ENCODE peak calls at places on chromosome 9, in four cellular contexts. K is progenitor cell of endocrine pancreas, B is globus pallidus, Z is AG09319. Y is an unnamed sample.

GRCh38 chr9:121472361-121472910 is 27.2 kb downstream of the GGTA1 start:
- DNase-seq in Z (no peak), K (no peak), B (no peak), Y (no peak)

GRCh38 chr9:3087697-3088096 is 243.8 kb upstream of the PUM3 start:
- DNase-seq in Z (no peak), K (no peak), B (no peak), Y (no peak)

GRCh38 chr9:2599896-2600295 is 21.7 kb upstream of the VLDLR start:
- DNase-seq in Z (no peak), B (no peak), K (no peak), Y (no peak)

GRCh38 chr9:110427497-110428104 is 89.9 kb upstream of the TXNDC8 start:
- DNase-seq in B (peak; percentile 42), Z (no peak), K (no peak), Y (no peak)

GRCh38 chr9:130908878-130909356 is 12.3 kb upstream of the QRFP start:
- DNase-seq in K (no peak), Z (no peak), B (no peak), Y (no peak)

GRCh38 chr9:4030751-4031150 is 269.1 kb downstream of the GLIS3 start:
- DNase-seq in B (no peak), K (no peak), Z (no peak), Y (no peak)

GRCh38 chr9:89648247-89649000 is 43.6 kb downstream of the GADD45G start:
- DNase-seq in Z (no peak), B (no peak), K (no peak), Y (no peak)

GRCh38 chr9:98850851-98851729 is 43.6 kb downstream of the GALNT12 start:
- DNase-seq in K (no peak), Z (no peak), B (no peak), Y (no peak)

GRCh38 chr9:21831841-21832509 is 29.5 kb downstream of the MTAP start:
- DNase-seq in Z (peak; percentile 55), B (no peak), K (no peak), Y (peak; percentile 33)

GRCh38 chr9:14193338-14193980 is 120.5 kb downstream of the NFIB start:
- DNase-seq in Z (no peak), B (no peak), K (no peak), Y (no peak)

GRCh38 chr9:76688471-76689238 is 75.6 kb upstream of the PCA3 start:
- DNase-seq in K (no peak), Z (peak; percentile 58), B (no peak), Y (no peak)

GRCh38 chr9:112072721-112073553 is 102.2 kb downstream of the SUSD1 start:
- DNase-seq in Z (peak; percentile 81), K (no peak), B (no peak), Y (peak; percentile 22)

GRCh38 chr9:114034176-114034575 is 43.9 kb downstream of the AMBP start:
- DNase-seq in Z (no peak), B (no peak), K (no peak), Y (no peak)

GRCh38 chr9:16705121-16705604 is 165.3 kb downstream of the BNC2 start:
- DNase-seq in K (peak; percentile 48), B (peak; percentile 29), Z (peak; percentile 69), Y (peak; percentile 73)

GRCh38 chr9:97740848-97741821 is 44.0 kb upstream of the XPA start:
- DNase-seq in K (peak; percentile 59), B (peak; percentile 10), Z (no peak), Y (no peak)